ENCODE peak calls at places on chromosomes 2 and 18, in nine cellular contexts. One of them, this sample, is unnamed. For H3K4me1, the result is how much of the 10 kb centered on the place peaks cover.

GRCh38 chr2:43186679-43187374 is 39.6 kb downstream of the ZFP36L2 start:
- DNase-seq in HCT116: no peak
- DNase-seq in thoracic aorta: no peak
- DNase-seq in colonic mucosa: peak
- DNase-seq in right lobe of liver: no peak
- DNase-seq in adrenal gland: no peak
- DNase-seq in cardiac muscle cell: no peak
- DNase-seq in esophagus squamous epithelium: no peak
- DNase-seq in tibial artery: peak
- DNase-seq in this sample: no peak

GRCh38 chr2:68934021-68934420 is 18.7 kb downstream of the GKN2 start:
- DNase-seq in HCT116: no peak
- DNase-seq in thoracic aorta: no peak
- DNase-seq in colonic mucosa: no peak
- DNase-seq in right lobe of liver: no peak
- DNase-seq in adrenal gland: no peak
- DNase-seq in cardiac muscle cell: no peak
- DNase-seq in esophagus squamous epithelium: no peak
- DNase-seq in tibial artery: no peak
- DNase-seq in this sample: no peak

GRCh38 chr18:74625157-74625556 is 27.5 kb downstream of the ZNF407 start:
- DNase-seq in HCT116: no peak
- DNase-seq in thoracic aorta: no peak
- DNase-seq in colonic mucosa: no peak
- DNase-seq in right lobe of liver: no peak
- DNase-seq in adrenal gland: no peak
- DNase-seq in cardiac muscle cell: no peak
- DNase-seq in esophagus squamous epithelium: no peak
- DNase-seq in tibial artery: no peak
- DNase-seq in this sample: no peak

GRCh38 chr2:7972670-7973069 is 709.2 kb upstream of the ID2 start:
- DNase-seq in HCT116: no peak
- DNase-seq in thoracic aorta: no peak
- DNase-seq in colonic mucosa: no peak
- DNase-seq in right lobe of liver: no peak
- DNase-seq in adrenal gland: no peak
- DNase-seq in cardiac muscle cell: no peak
- DNase-seq in esophagus squamous epithelium: no peak
- DNase-seq in tibial artery: no peak
- DNase-seq in this sample: no peak

GRCh38 chr2:8238521-8239230 is 443.2 kb upstream of the ID2 start:
- DNase-seq in HCT116: no peak
- DNase-seq in thoracic aorta: no peak
- DNase-seq in colonic mucosa: no peak
- DNase-seq in right lobe of liver: no peak
- DNase-seq in adrenal gland: no peak
- DNase-seq in cardiac muscle cell: no peak
- DNase-seq in esophagus squamous epithelium: no peak
- DNase-seq in tibial artery: no peak
- DNase-seq in this sample: peak

GRCh38 chr18:22703883-22704626 is 229.1 kb upstream of the RBBP8 start:
- DNase-seq in HCT116: peak
- DNase-seq in thoracic aorta: no peak
- DNase-seq in colonic mucosa: peak
- DNase-seq in right lobe of liver: no peak
- DNase-seq in adrenal gland: no peak
- DNase-seq in cardiac muscle cell: peak
- DNase-seq in esophagus squamous epithelium: no peak
- DNase-seq in tibial artery: no peak
- DNase-seq in this sample: no peak

GRCh38 chr2:107607054-107607453 is 219.6 kb upstream of the RGPD4 start:
- DNase-seq in HCT116: no peak
- DNase-seq in thoracic aorta: no peak
- DNase-seq in colonic mucosa: no peak
- DNase-seq in right lobe of liver: no peak
- DNase-seq in adrenal gland: no peak
- DNase-seq in cardiac muscle cell: no peak
- DNase-seq in esophagus squamous epithelium: no peak
- DNase-seq in tibial artery: no peak
- DNase-seq in this sample: no peak

GRCh38 chr18:476368-476767 is 24.1 kb downstream of the COLEC12 start:
- DNase-seq in HCT116: no peak
- DNase-seq in thoracic aorta: no peak
- DNase-seq in colonic mucosa: no peak
- DNase-seq in right lobe of liver: no peak
- DNase-seq in adrenal gland: no peak
- DNase-seq in cardiac muscle cell: no peak
- DNase-seq in esophagus squamous epithelium: no peak
- DNase-seq in tibial artery: no peak
- DNase-seq in this sample: no peak

GRCh38 chr2:9373505-9373904 is 49.8 kb downstream of the ITGB1BP1 start:
- DNase-seq in HCT116: no peak
- DNase-seq in thoracic aorta: no peak
- DNase-seq in colonic mucosa: no peak
- DNase-seq in right lobe of liver: no peak
- DNase-seq in adrenal gland: no peak
- DNase-seq in cardiac muscle cell: no peak
- DNase-seq in esophagus squamous epithelium: no peak
- DNase-seq in tibial artery: no peak
- DNase-seq in this sample: no peak

GRCh38 chr2:9378433-9379371 is 44.6 kb downstream of the ITGB1BP1 start:
- DNase-seq in HCT116: no peak
- DNase-seq in thoracic aorta: peak
- DNase-seq in colonic mucosa: no peak
- DNase-seq in right lobe of liver: no peak
- DNase-seq in adrenal gland: peak
- DNase-seq in cardiac muscle cell: peak
- DNase-seq in esophagus squamous epithelium: no peak
- DNase-seq in tibial artery: peak
- DNase-seq in this sample: peak

GRCh38 chr2:9374071-9374730 is 49.1 kb downstream of the ITGB1BP1 start:
- DNase-seq in HCT116: no peak
- DNase-seq in thoracic aorta: no peak
- DNase-seq in colonic mucosa: no peak
- DNase-seq in right lobe of liver: no peak
- DNase-seq in adrenal gland: no peak
- DNase-seq in cardiac muscle cell: no peak
- DNase-seq in esophagus squamous epithelium: no peak
- DNase-seq in tibial artery: no peak
- DNase-seq in this sample: no peak

GRCh38 chr2:9377461-9378097 is 45.7 kb downstream of the ITGB1BP1 start:
- DNase-seq in HCT116: no peak
- DNase-seq in thoracic aorta: no peak
- DNase-seq in colonic mucosa: no peak
- DNase-seq in right lobe of liver: no peak
- DNase-seq in adrenal gland: no peak
- DNase-seq in cardiac muscle cell: no peak
- DNase-seq in esophagus squamous epithelium: no peak
- DNase-seq in tibial artery: no peak
- DNase-seq in this sample: no peak

DNA sequence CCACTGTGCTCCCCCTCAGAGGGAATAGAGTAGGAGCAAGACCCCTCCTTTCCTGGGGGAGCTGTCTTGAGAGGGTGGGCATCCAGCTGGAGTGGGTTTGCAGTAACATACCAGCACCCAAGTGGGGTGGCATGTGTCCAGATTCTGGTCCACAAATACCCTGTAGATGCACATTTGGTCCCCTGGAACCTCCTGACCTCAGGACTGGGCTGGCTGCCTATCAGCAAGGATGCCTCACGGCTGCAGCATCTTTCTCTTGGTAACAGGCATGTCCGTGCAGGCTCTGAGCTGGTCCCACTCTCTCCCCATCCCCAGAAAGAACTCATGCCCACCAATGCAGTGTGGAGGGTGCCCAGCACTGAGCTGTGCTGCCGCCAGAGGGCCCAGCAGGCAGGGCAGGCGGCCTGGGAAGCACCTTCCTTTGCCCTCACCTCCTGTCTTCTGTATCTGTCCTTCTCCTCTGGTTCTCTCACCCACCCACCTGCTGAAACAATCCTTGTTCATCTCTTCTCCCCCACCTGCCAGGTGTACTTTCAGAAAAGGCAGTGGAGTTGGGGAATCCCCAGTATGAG is 47.4 kb downstream of the ITGB1BP1 start:
- DNase-seq in HCT116: no peak
- DNase-seq in thoracic aorta: no peak
- DNase-seq in colonic mucosa: no peak
- DNase-seq in right lobe of liver: no peak
- DNase-seq in adrenal gland: no peak
- DNase-seq in cardiac muscle cell: no peak
- DNase-seq in esophagus squamous epithelium: no peak
- DNase-seq in tibial artery: no peak
- DNase-seq in this sample: no peak
- TF ChIP-seq CTCF in HCT116: no peak
- TF ChIP-seq CTCF in thoracic aorta: no peak
- TF ChIP-seq CTCF in colonic mucosa: no peak
- TF ChIP-seq CTCF in right lobe of liver: no peak
- TF ChIP-seq CTCF in adrenal gland: no peak
- TF ChIP-seq CTCF in cardiac muscle cell: no peak
- TF ChIP-seq CTCF in esophagus squamous epithelium: no peak
- TF ChIP-seq CTCF in tibial artery: no peak
- TF ChIP-seq CTCF in this sample: no peak

GRCh38 chr2:74390601-74391000 is 10.5 kb upstream of the DCTN1 start:
- DNase-seq in HCT116: no peak
- DNase-seq in thoracic aorta: no peak
- DNase-seq in colonic mucosa: no peak
- DNase-seq in right lobe of liver: no peak
- DNase-seq in adrenal gland: no peak
- DNase-seq in cardiac muscle cell: no peak
- DNase-seq in esophagus squamous epithelium: no peak
- DNase-seq in tibial artery: no peak
- DNase-seq in this sample: no peak

GRCh38 chr2:74384051-74384450 is 3.9 kb upstream of the DCTN1 start:
- DNase-seq in HCT116: no peak
- DNase-seq in thoracic aorta: no peak
- DNase-seq in colonic mucosa: no peak
- DNase-seq in right lobe of liver: no peak
- DNase-seq in adrenal gland: no peak
- DNase-seq in cardiac muscle cell: peak
- DNase-seq in esophagus squamous epithelium: no peak
- DNase-seq in tibial artery: no peak
- DNase-seq in this sample: no peak

GRCh38 chr2:74391209-74391579 is 11.1 kb upstream of the DCTN1 start:
- DNase-seq in HCT116: no peak
- DNase-seq in thoracic aorta: no peak
- DNase-seq in colonic mucosa: no peak
- DNase-seq in right lobe of liver: no peak
- DNase-seq in adrenal gland: no peak
- DNase-seq in cardiac muscle cell: peak
- DNase-seq in esophagus squamous epithelium: no peak
- DNase-seq in tibial artery: no peak
- DNase-seq in this sample: no peak

GRCh38 chr2:74385396-74385795 is 5.3 kb upstream of the DCTN1 start:
- DNase-seq in HCT116: no peak
- DNase-seq in thoracic aorta: no peak
- DNase-seq in colonic mucosa: no peak
- DNase-seq in right lobe of liver: no peak
- DNase-seq in adrenal gland: no peak
- DNase-seq in cardiac muscle cell: peak
- DNase-seq in esophagus squamous epithelium: no peak
- DNase-seq in tibial artery: no peak
- DNase-seq in this sample: no peak

DNA sequence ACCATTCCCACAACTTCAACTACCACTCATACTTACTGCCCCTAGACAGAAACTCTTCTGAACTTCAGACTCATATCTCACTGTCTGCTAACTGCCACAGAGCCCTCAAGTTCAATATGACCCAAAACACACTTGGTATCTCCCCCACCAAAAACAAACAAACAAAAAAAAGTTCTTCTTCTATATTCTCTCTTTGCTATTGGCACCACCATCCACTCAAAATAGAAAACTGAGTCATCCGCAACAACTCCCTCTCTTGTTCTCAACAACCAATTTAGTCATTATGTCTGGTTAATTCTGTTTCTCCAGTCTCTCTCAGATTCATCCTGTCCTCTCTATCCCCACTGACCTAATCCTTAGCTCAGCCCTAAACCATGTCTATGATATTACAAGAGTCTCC is 7.2 kb upstream of the DCTN1 start:
- DNase-seq in HCT116: no peak
- DNase-seq in thoracic aorta: no peak
- DNase-seq in colonic mucosa: no peak
- DNase-seq in right lobe of liver: no peak
- DNase-seq in adrenal gland: no peak
- DNase-seq in cardiac muscle cell: no peak
- DNase-seq in esophagus squamous epithelium: no peak
- DNase-seq in tibial artery: no peak
- DNase-seq in this sample: no peak
- H3K4me1 ChIP-seq in HCT116: under half
- H3K4me1 ChIP-seq in thoracic aorta: half or more
- H3K4me1 ChIP-seq in colonic mucosa: under half
- H3K4me1 ChIP-seq in right lobe of liver: under half
- H3K4me1 ChIP-seq in adrenal gland: half or more
- H3K4me1 ChIP-seq in cardiac muscle cell: under half
- H3K4me1 ChIP-seq in esophagus squamous epithelium: under half
- H3K4me1 ChIP-seq in tibial artery: under half
- H3K4me1 ChIP-seq in this sample: half or more

DNA sequence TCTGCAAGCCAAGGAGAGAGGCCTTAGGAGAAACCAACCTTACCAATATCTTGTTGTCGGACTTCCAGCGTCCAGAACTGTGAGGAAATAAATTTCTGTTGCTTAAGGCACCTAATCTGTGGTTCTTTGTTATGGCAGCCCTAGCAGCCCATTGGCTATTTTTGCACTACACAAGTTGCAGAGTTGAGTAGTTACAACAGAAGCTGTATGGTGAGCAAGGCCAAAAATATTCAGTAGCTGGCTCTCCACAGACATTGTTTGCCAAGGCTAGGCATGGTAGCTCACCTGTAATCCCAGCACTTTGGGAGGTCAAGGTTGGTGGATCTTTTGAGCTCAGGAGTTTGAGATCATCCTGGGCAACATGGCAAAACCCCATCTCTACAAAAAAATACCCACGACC is 27.1 kb upstream of the SCYGR1 start:
- DNase-seq in HCT116: no peak
- DNase-seq in thoracic aorta: no peak
- DNase-seq in colonic mucosa: no peak
- DNase-seq in right lobe of liver: no peak
- DNase-seq in adrenal gland: no peak
- DNase-seq in cardiac muscle cell: peak
- DNase-seq in esophagus squamous epithelium: no peak
- DNase-seq in tibial artery: no peak
- DNase-seq in this sample: no peak
- H3K4me3 ChIP-seq in HCT116: no peak
- H3K4me3 ChIP-seq in thoracic aorta: no peak
- H3K4me3 ChIP-seq in colonic mucosa: no peak
- H3K4me3 ChIP-seq in right lobe of liver: no peak
- H3K4me3 ChIP-seq in adrenal gland: no peak
- H3K4me3 ChIP-seq in cardiac muscle cell: no peak
- H3K4me3 ChIP-seq in esophagus squamous epithelium: no peak
- H3K4me3 ChIP-seq in tibial artery: no peak
- H3K4me3 ChIP-seq in this sample: no peak

GRCh38 chr2:152863826-152864225 is 145.4 kb downstream of the ARL6IP6 start:
- DNase-seq in HCT116: no peak
- DNase-seq in thoracic aorta: no peak
- DNase-seq in colonic mucosa: no peak
- DNase-seq in right lobe of liver: no peak
- DNase-seq in adrenal gland: no peak
- DNase-seq in cardiac muscle cell: no peak
- DNase-seq in esophagus squamous epithelium: no peak
- DNase-seq in tibial artery: no peak
- DNase-seq in this sample: no peak

GRCh38 chr2:152864601-152865000 is 146.2 kb downstream of the ARL6IP6 start:
- DNase-seq in HCT116: no peak
- DNase-seq in thoracic aorta: no peak
- DNase-seq in colonic mucosa: no peak
- DNase-seq in right lobe of liver: no peak
- DNase-seq in adrenal gland: no peak
- DNase-seq in cardiac muscle cell: no peak
- DNase-seq in esophagus squamous epithelium: no peak
- DNase-seq in tibial artery: no peak
- DNase-seq in this sample: no peak

DNA sequence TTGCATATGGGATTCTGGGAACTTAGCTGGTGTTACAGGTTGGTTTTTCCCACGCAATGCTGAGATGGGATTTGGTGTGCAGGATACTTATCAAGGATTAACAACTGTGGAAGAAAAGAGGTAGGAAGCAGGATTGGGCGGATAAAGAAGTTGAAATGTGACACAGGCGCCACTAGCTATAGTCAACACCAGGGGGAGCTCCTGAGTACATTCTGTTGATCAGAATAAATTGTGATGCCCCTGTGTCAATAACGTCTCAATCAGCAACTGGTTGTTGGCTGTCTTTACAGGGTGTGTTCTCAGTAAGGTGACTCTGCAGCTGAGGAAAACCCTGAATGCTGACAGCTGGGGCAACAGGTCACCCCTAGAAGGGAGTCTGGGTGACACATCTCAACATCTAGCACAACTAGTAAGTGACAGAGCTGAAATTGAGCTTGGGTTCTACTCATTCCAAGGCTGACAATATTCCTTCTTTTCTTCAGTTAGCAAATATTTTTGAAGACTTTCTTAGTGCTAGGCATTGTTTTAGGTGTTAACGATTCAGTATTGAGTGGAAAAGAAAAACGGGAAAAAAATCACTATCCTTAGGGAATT is 143.0 kb downstream of the ARL6IP6 start:
- DNase-seq in HCT116: peak
- DNase-seq in thoracic aorta: no peak
- DNase-seq in colonic mucosa: peak
- DNase-seq in right lobe of liver: peak
- DNase-seq in adrenal gland: peak
- DNase-seq in cardiac muscle cell: peak
- DNase-seq in esophagus squamous epithelium: no peak
- DNase-seq in tibial artery: no peak
- DNase-seq in this sample: no peak
- TF ChIP-seq CTCF in HCT116: peak
- TF ChIP-seq CTCF in thoracic aorta: peak
- TF ChIP-seq CTCF in colonic mucosa: peak
- TF ChIP-seq CTCF in right lobe of liver: peak
- TF ChIP-seq CTCF in adrenal gland: peak
- TF ChIP-seq CTCF in cardiac muscle cell: peak
- TF ChIP-seq CTCF in esophagus squamous epithelium: peak
- TF ChIP-seq CTCF in tibial artery: peak
- TF ChIP-seq CTCF in this sample: peak

This sample was measured in gastrocnemius medialis.